ENCODE peak calls at places on chromosomes 1 and 21, in four cellular contexts. V is PC-3; D is A549; F is effector memory CD8-positive, alpha-beta T cell. A is an unnamed sample.

GRCh38 chr1:42852608-42852980 is 6.2 kb downstream of the ZNF691 start:
- ATAC-seq in V (peak; percentile 14), D (no peak), F (no peak), A (no peak)

GRCh38 chr1:247407978-247408560 is 7.9 kb upstream of the NLRP3 start:
- ATAC-seq in V (no peak), D (no peak), F (no peak), A (peak; percentile 42)

GRCh38 chr1:3573499-3573898 is 37.8 kb downstream of the MEGF6 start:
- ATAC-seq in V (peak; percentile 11), D (peak; percentile 62), F (no peak), A (no peak)

GRCh38 chr1:212070720-212071302 is 35.3 kb downstream of the DTL start:
- ATAC-seq in V (peak; percentile 99), D (peak; percentile 80), F (peak; percentile 70), A (no peak)

GRCh38 chr1:172136925-172137324 is 283.6 kb upstream of the C1orf105 start:
- ATAC-seq in V (no peak), D (no peak), F (no peak), A (no peak)

GRCh38 chr1:27966402-27967105 is 6.8 kb downstream of the XKR8 start:
- ATAC-seq in V (peak; percentile 86), D (no peak), F (no peak), A (no peak)

GRCh38 chr1:27503961-27504587 is 14.1 kb upstream of the WASF2 start:
- ATAC-seq in V (no peak), D (peak; percentile 45), F (no peak), A (no peak)

GRCh38 chr1:235670157-235670776 is 20.7 kb upstream of the GNG4 start:
- ATAC-seq in V (no peak), D (no peak), F (no peak), A (no peak)

GRCh38 chr21:42114646-42115045 is 43.5 kb downstream of the UMODL1 start:
- ATAC-seq in V (no peak), D (no peak), F (no peak), A (no peak)

GRCh38 chr1:40381268-40382109 is 8.0 kb downstream of the SMAP2 start:
- ATAC-seq in V (no peak), D (no peak), F (peak; percentile 42), A (peak; percentile 12)

GRCh38 chr1:2786329-2787162 is 14.9 kb downstream of the TTC34 start:
- ATAC-seq in V (peak; percentile 58), D (peak; percentile 87), F (peak; percentile 59), A (peak; percentile 70)

GRCh38 chr1:55580845-55581332 is 365.7 kb upstream of the USP24 start:
- ATAC-seq in V (peak; percentile 72), D (peak; percentile 71), F (no peak), A (no peak)

GRCh38 chr1:154414606-154415005 is 9.5 kb downstream of the IL6R start:
- ATAC-seq in V (no peak), D (no peak), F (no peak), A (no peak)

GRCh38 chr1:168932539-168932938 is 174.0 kb upstream of the ATP1B1 start:
- ATAC-seq in V (peak; percentile 81), D (no peak), F (no peak), A (no peak)

GRCh38 chr1:82628887-82629286 is 828.2 kb downstream of the ADGRL2 start:
- ATAC-seq in V (no peak), D (no peak), F (no peak), A (no peak)

GRCh38 chr1:41689139-41689538 is 204.7 kb upstream of the EDN2 start:
- ATAC-seq in V (no peak), D (no peak), F (no peak), A (no peak)

GRCh38 chr1:183548136-183548535 is 42.1 kb downstream of the NCF2 start:
- ATAC-seq in V (no peak), D (no peak), F (no peak), A (no peak)

GRCh38 chr1:105632342-105633196 is 1423.9 kb upstream of the PRMT6 start:
- ATAC-seq in V (no peak), D (no peak), F (no peak), A (no peak)

GRCh38 chr1:180192172-180192571 is 37.5 kb downstream of the QSOX1 start:
- ATAC-seq in V (no peak), D (no peak), F (peak; percentile 65), A (no peak)

GRCh38 chr1:193806079-193807048 is 620.0 kb upstream of the B3GALT2 start:
- ATAC-seq in V (no peak), D (no peak), F (no peak), A (peak; percentile 96)

GRCh38 chr1:244219802-244220201 is 168.7 kb downstream of the ZBTB18 start:
- ATAC-seq in V (no peak), D (no peak), F (no peak), A (no peak)

GRCh38 chr1:182990413-182991144 is 32.6 kb upstream of the LAMC1 start:
- ATAC-seq in V (peak; percentile 94), D (no peak), F (no peak), A (no peak)

GRCh38 chr1:160541622-160542302 is 18.7 kb upstream of the SLAMF6 start:
- ATAC-seq in V (no peak), D (peak; percentile 89), F (no peak), A (no peak)

GRCh38 chr1:57424231-57425027 is 569 bp upstream of the DAB1 start:
- ATAC-seq in V (no peak), D (peak; percentile 71), F (peak; percentile 10), A (no peak)

GRCh38 chr1:169708633-169709032 is 2.8 kb downstream of the SELL start:
- ATAC-seq in V (no peak), D (no peak), F (no peak), A (peak; percentile 46)

GRCh38 chr21:15121655-15122120 is 56.9 kb upstream of the NRIP1 start:
- ATAC-seq in V (peak; percentile 95), D (peak; percentile 79), F (no peak), A (no peak)

GRCh38 chr1:150999051-150999674 is 7.5 kb downstream of the MINDY1 start:
- ATAC-seq in V (peak; percentile 58), D (no peak), F (no peak), A (peak; percentile 78)

GRCh38 chr1:159197767-159198557 is 6.7 kb upstream of the ACKR1 start:
- ATAC-seq in V (peak; percentile 94), D (peak; percentile 95), F (no peak), A (peak; percentile 55)

GRCh38 chr1:171185064-171185463 is at the start of gene FMO2:
- ATAC-seq in V (no peak), D (no peak), F (no peak), A (no peak)

GRCh38 chr1:248823517-248824001 is 2.2 kb downstream of the SH3BP5L start:
- ATAC-seq in V (peak; percentile 33), D (no peak), F (no peak), A (no peak)

GRCh38 chr1:74592580-74593355 is 80.4 kb upstream of the LRRC53 start:
- ATAC-seq in V (no peak), D (no peak), F (no peak), A (no peak)

GRCh38 chr1:176612791-176613190 is 149.8 kb downstream of the PAPPA2 start:
- ATAC-seq in V (no peak), D (no peak), F (no peak), A (no peak)

GRCh38 chr1:20999525-21000244 is 177.0 kb downstream of the EIF4G3 start:
- ATAC-seq in V (no peak), D (no peak), F (no peak), A (peak; percentile 37)

GRCh38 chr1:17045140-17045539 is 8.7 kb downstream of the SDHB start:
- ATAC-seq in V (no peak), D (no peak), F (no peak), A (no peak)

GRCh38 chr1:97137862-97138514 is 416.4 kb downstream of the PTBP2 start:
- ATAC-seq in V (peak; percentile 98), D (peak; percentile 97), F (peak; percentile 63), A (peak; percentile 61)

GRCh38 chr1:78143152-78143551 is 97.4 kb downstream of the GIPC2 start:
- ATAC-seq in V (no peak), D (peak; percentile 45), F (peak; percentile 65), A (peak; percentile 62)